ENCODE peak calls at places on chromosomes 3 and 15, in seven cellular contexts. C is colonic mucosa, S is GM23248, O is neuronal stem cell, V is astrocyte, X is H9, U is K562. L is an unnamed sample.

GRCh38 chr3:65939841-65940246 is 98.9 kb downstream of the MAGI1 start:
- DNase-seq in S (peak; percentile 68), O (no peak), C (no peak), X (no peak), U (no peak), V (no peak), L (no peak)

GRCh38 chr3:115146032-115146417 is 1.1 kb downstream of the ZBTB20 start:
- DNase-seq in V (peak; percentile 78), U (peak; percentile 4), S (peak; percentile 92), X (peak; percentile 31), O (peak; percentile 18), C (peak; percentile 56), L (peak; percentile 86)

GRCh38 chr15:78087944-78088772 is 4.2 kb upstream of the SH2D7 start:
- DNase-seq in C (no peak), X (no peak), U (no peak), O (no peak), V (no peak), S (no peak), L (no peak)

GRCh38 chr3:197750863-197751737 is 1.4 kb downstream of the FYTTD1 start:
- DNase-seq in O (no peak), V (peak; percentile 12), C (peak; percentile 57), X (no peak), S (peak; percentile 77), U (no peak), L (peak; percentile 55)

GRCh38 chr15:42153874-42154575 is 2.4 kb downstream of the PLA2G4F start:
- DNase-seq in V (no peak), C (no peak), S (no peak), U (no peak), X (no peak), O (no peak), L (no peak)

GRCh38 chr15:63599401-63600000 is 2.3 kb downstream of the FBXL22 start:
- DNase-seq in V (no peak), X (peak; percentile 70), S (peak; percentile 85), U (no peak), O (no peak), C (peak; percentile 81), L (peak; percentile 36)

GRCh38 chr3:133931084-133931483 is 35.4 kb upstream of the RAB6B start:
- DNase-seq in C (no peak), V (no peak), S (no peak), O (no peak), U (no peak), X (peak; percentile 8), L (no peak)

GRCh38 chr3:171365489-171365888 is 94.7 kb downstream of the TNIK start:
- DNase-seq in U (no peak), V (no peak), C (no peak), X (no peak), O (no peak), S (no peak), L (peak; percentile 34)

GRCh38 chr3:70816346-70816745 is 503.9 kb upstream of the MDFIC2 start:
- DNase-seq in U (no peak), V (no peak), O (no peak), X (no peak), C (no peak), S (no peak), L (no peak)

GRCh38 chr15:80403712-80404056 is 498 bp upstream of the ARNT2 start:
- DNase-seq in X (peak; percentile 50), O (peak; percentile 49), S (no peak), V (no peak), C (no peak), U (no peak), L (peak; percentile 48)

GRCh38 chr3:15060029-15060428 is 5.1 kb downstream of the MRPS25 start:
- DNase-seq in X (no peak), O (no peak), S (no peak), V (no peak), C (no peak), U (no peak), L (no peak)

GRCh38 chr15:92409006-92409405 is 15.3 kb downstream of the ST8SIA2 start:
- DNase-seq in S (no peak), X (no peak), V (no peak), U (no peak), C (no peak), O (no peak), L (no peak)

GRCh38 chr3:88807471-88808090 is 299.8 kb upstream of the EPHA3 start:
- DNase-seq in S (peak; percentile 68), V (peak; percentile 78), X (no peak), C (no peak), O (no peak), U (no peak), L (peak; percentile 72)

GRCh38 chr3:14237431-14237830 is 58.8 kb downstream of the LSM3 start:
- DNase-seq in U (no peak), S (no peak), V (no peak), C (peak; percentile 22), X (no peak), O (no peak), L (no peak)

GRCh38 chr15:83108266-83109219 is 1.1 kb downstream of the TM6SF1 start:
- DNase-seq in C (peak; percentile 28), X (no peak), S (peak; percentile 15), O (no peak), V (no peak), U (no peak), L (no peak)

GRCh38 chr3:168990111-168990510 is 673.4 kb downstream of the MECOM start:
- DNase-seq in X (no peak), V (no peak), S (no peak), O (no peak), C (no peak), U (no peak), L (no peak)

GRCh38 chr3:37029516-37030163 is 36.3 kb downstream of the MLH1 start:
- DNase-seq in C (no peak), U (no peak), S (peak; percentile 51), V (no peak), X (no peak), O (no peak), L (no peak)

GRCh38 chr15:89512631-89513030 is 16.2 kb upstream of the RHCG start:
- DNase-seq in C (no peak), U (no peak), V (no peak), S (no peak), O (no peak), X (no peak), L (no peak)

GRCh38 chr3:78741066-78741645 is 1026.6 kb downstream of the ROBO1 start:
- DNase-seq in S (no peak), U (peak; percentile 7), C (no peak), X (no peak), O (no peak), V (no peak), L (no peak)

GRCh38 chr3:150783334-150783733 is 20.4 kb upstream of the SIAH2 start:
- DNase-seq in C (no peak), S (no peak), V (peak; percentile 8), O (no peak), U (no peak), X (no peak), L (peak; percentile 43)

GRCh38 chr15:45660231-45660979 is 25.6 kb downstream of the SQOR start:
- DNase-seq in C (no peak), V (no peak), S (no peak), U (no peak), O (no peak), X (no peak), L (peak; percentile 34)

GRCh38 chr3:183555541-183556081 is at the start of gene KLHL6:
- DNase-seq in O (no peak), S (no peak), C (peak; percentile 43), X (no peak), U (no peak), V (no peak), L (no peak)

GRCh38 chr3:43031490-43032216 is 52.5 kb downstream of the GASK1A start:
- DNase-seq in U (no peak), V (no peak), S (peak; percentile 37), X (no peak), C (no peak), O (no peak), L (peak; percentile 32)

GRCh38 chr3:14522768-14523167 is 17.4 kb downstream of the GRIP2 start:
- DNase-seq in C (no peak), S (no peak), U (no peak), V (no peak), X (peak; percentile 11), O (no peak), L (no peak)

GRCh38 chr3:130405956-130406355 is 60.5 kb downstream of the COL6A5 start:
- DNase-seq in U (no peak), C (no peak), O (no peak), X (no peak), V (no peak), S (no peak), L (no peak)

GRCh38 chr15:100994597-100995446 is 75.7 kb downstream of the LRRK1 start:
- DNase-seq in C (no peak), O (no peak), S (no peak), V (no peak), U (no peak), X (peak; percentile 53), L (no peak)

GRCh38 chr3:172711457-172711800 is 562 bp upstream of the NCEH1 start:
- DNase-seq in X (no peak), V (no peak), C (peak; percentile 65), S (no peak), U (no peak), O (no peak), L (no peak)

GRCh38 chr15:45163508-45163856 is 24.3 kb downstream of the SHF start:
- DNase-seq in X (no peak), U (no peak), O (no peak), V (no peak), S (no peak), C (no peak), L (no peak)

DNA sequence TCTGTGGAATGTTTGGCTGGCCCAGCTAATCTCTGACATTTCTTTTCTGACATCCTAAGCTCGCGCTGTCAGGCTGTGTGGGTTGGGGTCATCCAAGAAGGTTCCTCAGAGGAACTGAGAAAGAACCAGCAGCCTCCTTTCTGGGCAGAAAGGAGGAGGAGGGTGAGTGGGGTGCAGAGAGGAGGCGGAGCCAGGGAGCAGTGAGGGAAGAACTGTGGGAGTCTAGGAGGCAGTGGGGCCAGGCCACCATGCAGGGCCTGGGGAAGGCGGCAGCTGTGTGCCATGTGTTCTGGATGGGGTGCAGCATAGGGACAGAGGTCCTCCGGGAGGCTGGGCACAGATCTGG is 5.3 kb downstream of the SEMA7A start:
- DNase-seq in V (no peak), S (no peak), U (no peak), O (no peak), C (no peak), X (no peak), L (no peak)
- H3K9ac ChIP-seq in V (no peak overlapping the region), S (no peak overlapping the region), U (peak overlapping the region; percentile 16), O (peak overlapping the region; percentile 33), C (no peak overlapping the region), X (no peak overlapping the region), L (peak overlapping the region; percentile 9)

GRCh38 chr15:90666135-90666909 is 50.8 kb upstream of the BLM start:
- DNase-seq in C (no peak), V (no peak), U (no peak), X (no peak), O (no peak), S (no peak), L (no peak)
- H3K9ac ChIP-seq in C (peak overlapping the region; percentile 79), V (no peak overlapping the region), U (peak overlapping the region; percentile 81), X (no peak overlapping the region), O (no peak overlapping the region), S (peak overlapping the region; percentile 90), L (peak overlapping the region; percentile 93)

GRCh38 chr3:125356140-125357026 is 18.7 kb downstream of the ZNF148 start:
- DNase-seq in S (peak; percentile 39), C (no peak), X (no peak), U (no peak), V (no peak), O (no peak), L (peak; percentile 24)
- H3K9ac ChIP-seq in S (peak overlapping the region; percentile 77), C (peak overlapping the region; percentile 65), X (no peak overlapping the region), U (no peak overlapping the region), V (peak overlapping the region; percentile 74), O (no peak overlapping the region), L (peak overlapping the region; percentile 84)

GRCh38 chr15:35427496-35427895 is 118.5 kb downstream of the DPH6 start:
- DNase-seq in S (no peak), U (no peak), V (no peak), O (no peak), X (no peak), C (no peak), L (no peak)
- H3K9ac ChIP-seq in S (no peak overlapping the region), U (no peak overlapping the region), V (no peak overlapping the region), O (no peak overlapping the region), X (no peak overlapping the region), C (no peak overlapping the region), L (peak overlapping the region; percentile 21)